ENCODE peak calls at places on chromosomes 2 and 18, in eight cellular contexts. One of them, this sample, is unnamed.

GRCh38 chr18:11887305-11888262 is 20.5 kb downstream of the MPPE1 start:
- DNase-seq in adrenal gland: no peak
- DNase-seq in H1: no peak
- DNase-seq in upper lobe of left lung: peak
- DNase-seq in right lobe of liver: no peak
- DNase-seq in sigmoid colon: no peak
- DNase-seq in gastrocnemius medialis: no peak
- DNase-seq in body of pancreas: no peak
- DNase-seq in this sample: no peak

GRCh38 chr2:233349005-233349998 is 5.0 kb upstream of the DGKD start:
- DNase-seq in adrenal gland: peak
- DNase-seq in H1: no peak
- DNase-seq in upper lobe of left lung: peak
- DNase-seq in right lobe of liver: peak
- DNase-seq in sigmoid colon: no peak
- DNase-seq in gastrocnemius medialis: peak
- DNase-seq in body of pancreas: peak
- DNase-seq in this sample: peak

GRCh38 chr2:133718688-133719201 is 150.5 kb upstream of the NCKAP5 start:
- DNase-seq in adrenal gland: no peak
- DNase-seq in H1: no peak
- DNase-seq in upper lobe of left lung: no peak
- DNase-seq in right lobe of liver: peak
- DNase-seq in sigmoid colon: no peak
- DNase-seq in gastrocnemius medialis: no peak
- DNase-seq in body of pancreas: no peak
- DNase-seq in this sample: peak

GRCh38 chr2:6930913-6931312 is 13.7 kb downstream of the RNF144A start:
- DNase-seq in adrenal gland: no peak
- DNase-seq in H1: no peak
- DNase-seq in upper lobe of left lung: no peak
- DNase-seq in right lobe of liver: no peak
- DNase-seq in sigmoid colon: no peak
- DNase-seq in gastrocnemius medialis: no peak
- DNase-seq in body of pancreas: no peak
- DNase-seq in this sample: no peak

GRCh38 chr18:21314721-21315120 is 72.7 kb downstream of the GREB1L start:
- DNase-seq in adrenal gland: no peak
- DNase-seq in H1: no peak
- DNase-seq in upper lobe of left lung: no peak
- DNase-seq in right lobe of liver: no peak
- DNase-seq in sigmoid colon: no peak
- DNase-seq in gastrocnemius medialis: no peak
- DNase-seq in body of pancreas: no peak
- DNase-seq in this sample: no peak

GRCh38 chr2:174325932-174326879 is 8.5 kb upstream of the SP9 start:
- DNase-seq in adrenal gland: no peak
- DNase-seq in H1: no peak
- DNase-seq in upper lobe of left lung: no peak
- DNase-seq in right lobe of liver: no peak
- DNase-seq in sigmoid colon: no peak
- DNase-seq in gastrocnemius medialis: no peak
- DNase-seq in body of pancreas: no peak
- DNase-seq in this sample: peak

GRCh38 chr2:18132697-18133096 is 254.2 kb downstream of the KCNS3 start:
- DNase-seq in adrenal gland: no peak
- DNase-seq in H1: no peak
- DNase-seq in upper lobe of left lung: no peak
- DNase-seq in right lobe of liver: no peak
- DNase-seq in sigmoid colon: no peak
- DNase-seq in gastrocnemius medialis: no peak
- DNase-seq in body of pancreas: no peak
- DNase-seq in this sample: no peak

GRCh38 chr18:68083131-68083530 is 566.6 kb upstream of the DSEL start:
- DNase-seq in adrenal gland: no peak
- DNase-seq in H1: no peak
- DNase-seq in upper lobe of left lung: no peak
- DNase-seq in right lobe of liver: no peak
- DNase-seq in sigmoid colon: no peak
- DNase-seq in gastrocnemius medialis: no peak
- DNase-seq in body of pancreas: no peak
- DNase-seq in this sample: no peak

GRCh38 chr2:102660070-102660469 is 40.7 kb downstream of the SLC9A2 start:
- DNase-seq in adrenal gland: no peak
- DNase-seq in H1: no peak
- DNase-seq in upper lobe of left lung: no peak
- DNase-seq in right lobe of liver: no peak
- DNase-seq in sigmoid colon: no peak
- DNase-seq in gastrocnemius medialis: no peak
- DNase-seq in body of pancreas: no peak
- DNase-seq in this sample: no peak

GRCh38 chr2:196245746-196246145 is 74.4 kb upstream of the STK17B start:
- DNase-seq in adrenal gland: no peak
- DNase-seq in H1: no peak
- DNase-seq in upper lobe of left lung: no peak
- DNase-seq in right lobe of liver: no peak
- DNase-seq in sigmoid colon: no peak
- DNase-seq in gastrocnemius medialis: no peak
- DNase-seq in body of pancreas: no peak
- DNase-seq in this sample: no peak

GRCh38 chr2:65749549-65749948 is 317.1 kb upstream of the SPRED2 start:
- DNase-seq in adrenal gland: no peak
- DNase-seq in H1: no peak
- DNase-seq in upper lobe of left lung: no peak
- DNase-seq in right lobe of liver: no peak
- DNase-seq in sigmoid colon: no peak
- DNase-seq in gastrocnemius medialis: no peak
- DNase-seq in body of pancreas: no peak
- DNase-seq in this sample: no peak

GRCh38 chr2:139480251-139480650 is 700.1 kb upstream of the NXPH2 start:
- DNase-seq in adrenal gland: no peak
- DNase-seq in H1: no peak
- DNase-seq in upper lobe of left lung: no peak
- DNase-seq in right lobe of liver: no peak
- DNase-seq in sigmoid colon: no peak
- DNase-seq in gastrocnemius medialis: no peak
- DNase-seq in body of pancreas: no peak
- DNase-seq in this sample: no peak

DNA sequence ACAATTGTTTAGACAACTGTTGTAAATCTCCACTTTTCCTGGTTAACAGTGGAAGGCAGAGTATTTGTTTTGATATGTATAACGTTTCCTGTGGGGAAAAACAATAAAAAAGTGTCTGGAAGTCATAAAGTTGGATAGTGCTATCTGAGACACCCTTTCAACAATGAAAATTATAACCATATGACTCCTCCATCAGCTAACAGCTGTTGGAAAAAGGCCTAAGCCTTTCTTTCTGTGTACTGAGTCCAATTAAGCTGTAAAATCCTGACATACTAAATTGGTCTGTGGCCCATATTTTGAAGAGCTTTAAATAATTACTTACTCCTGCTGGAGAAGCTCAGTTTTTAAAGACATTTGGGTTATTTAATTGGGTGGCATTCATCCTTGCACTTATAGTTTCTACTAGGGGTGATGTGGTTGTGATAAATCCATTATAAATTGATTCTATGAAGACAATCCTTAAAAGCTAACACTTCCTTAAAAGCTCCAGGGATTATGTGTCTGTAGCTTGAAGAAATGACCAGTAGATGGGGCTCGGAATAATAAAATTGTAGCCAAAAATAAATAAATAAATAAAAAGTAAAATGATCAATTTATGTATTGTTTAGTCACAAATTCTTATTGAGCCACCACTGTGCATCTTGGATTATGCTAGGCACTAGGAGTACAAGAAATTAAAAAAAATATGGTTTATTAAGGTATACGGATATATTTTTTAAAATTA is 698.2 kb upstream of the NXPH2 start:
- DNase-seq in adrenal gland: no peak
- DNase-seq in H1: no peak
- DNase-seq in upper lobe of left lung: no peak
- DNase-seq in right lobe of liver: no peak
- DNase-seq in sigmoid colon: no peak
- DNase-seq in gastrocnemius medialis: no peak
- DNase-seq in body of pancreas: no peak
- DNase-seq in this sample: no peak
- TF ChIP-seq CTCF in adrenal gland: no peak
- TF ChIP-seq CTCF in H1: no peak
- TF ChIP-seq CTCF in upper lobe of left lung: no peak
- TF ChIP-seq CTCF in right lobe of liver: no peak
- TF ChIP-seq CTCF in sigmoid colon: no peak
- TF ChIP-seq CTCF in gastrocnemius medialis: no peak
- TF ChIP-seq CTCF in body of pancreas: no peak
- TF ChIP-seq CTCF in this sample: no peak

GRCh38 chr2:74502720-74503505 is 3.5 kb upstream of the LBX2 start:
- DNase-seq in adrenal gland: peak
- DNase-seq in H1: no peak
- DNase-seq in upper lobe of left lung: peak
- DNase-seq in right lobe of liver: peak
- DNase-seq in sigmoid colon: peak
- DNase-seq in gastrocnemius medialis: peak
- DNase-seq in body of pancreas: peak
- DNase-seq in this sample: peak

GRCh38 chr2:74499940-74500577 is 656 bp upstream of the LBX2 start:
- DNase-seq in adrenal gland: no peak
- DNase-seq in H1: no peak
- DNase-seq in upper lobe of left lung: no peak
- DNase-seq in right lobe of liver: no peak
- DNase-seq in sigmoid colon: no peak
- DNase-seq in gastrocnemius medialis: no peak
- DNase-seq in body of pancreas: no peak
- DNase-seq in this sample: no peak

GRCh38 chr2:74502147-74502719 is 2.8 kb upstream of the LBX2 start:
- DNase-seq in adrenal gland: no peak
- DNase-seq in H1: no peak
- DNase-seq in upper lobe of left lung: no peak
- DNase-seq in right lobe of liver: peak
- DNase-seq in sigmoid colon: no peak
- DNase-seq in gastrocnemius medialis: no peak
- DNase-seq in body of pancreas: peak
- DNase-seq in this sample: no peak

GRCh38 chr2:74500578-74500946 is 1.2 kb upstream of the LBX2 start:
- DNase-seq in adrenal gland: no peak
- DNase-seq in H1: no peak
- DNase-seq in upper lobe of left lung: no peak
- DNase-seq in right lobe of liver: no peak
- DNase-seq in sigmoid colon: no peak
- DNase-seq in gastrocnemius medialis: no peak
- DNase-seq in body of pancreas: no peak
- DNase-seq in this sample: no peak

DNA sequence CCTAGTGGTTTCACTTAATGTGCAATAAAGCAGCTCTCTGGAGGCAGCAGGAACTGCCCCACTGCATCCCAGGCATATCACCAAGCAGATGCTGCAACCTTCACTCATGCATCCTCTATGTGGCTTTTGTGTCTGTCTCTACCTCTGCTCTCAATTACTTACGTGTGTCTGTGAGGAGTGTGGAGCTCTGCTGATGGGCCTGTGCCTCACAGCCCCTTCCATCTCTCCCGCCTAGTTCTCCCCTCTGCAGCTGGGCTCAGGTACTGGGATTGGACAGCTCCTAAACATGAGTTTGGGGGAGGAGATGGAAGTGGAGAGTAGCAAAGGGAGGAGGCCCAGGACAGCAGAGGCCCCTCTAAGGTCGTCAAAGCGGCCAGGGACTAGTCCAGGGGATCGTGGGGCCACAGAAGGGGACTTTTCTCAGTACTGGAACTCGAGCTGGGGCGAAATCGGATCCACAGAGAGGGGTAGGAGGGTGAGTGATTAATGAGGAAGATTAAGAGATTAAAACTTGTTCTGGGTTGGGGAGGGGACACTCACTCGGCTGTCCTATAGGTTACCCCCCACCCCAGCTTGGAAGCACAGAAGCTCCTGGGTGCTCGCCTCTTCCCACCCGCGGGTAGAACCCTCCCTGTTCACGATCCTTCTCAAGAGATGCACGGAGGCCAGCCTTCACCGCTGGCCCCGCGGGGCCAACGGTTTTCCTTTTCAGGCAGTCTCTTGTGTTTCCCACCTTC is 2.1 kb upstream of the LBX2 start:
- DNase-seq in adrenal gland: no peak
- DNase-seq in H1: no peak
- DNase-seq in upper lobe of left lung: no peak
- DNase-seq in right lobe of liver: no peak
- DNase-seq in sigmoid colon: no peak
- DNase-seq in gastrocnemius medialis: no peak
- DNase-seq in body of pancreas: no peak
- DNase-seq in this sample: no peak
- H3K4me3 ChIP-seq in adrenal gland: no peak
- H3K4me3 ChIP-seq in H1: peak
- H3K4me3 ChIP-seq in upper lobe of left lung: no peak
- H3K4me3 ChIP-seq in right lobe of liver: peak
- H3K4me3 ChIP-seq in sigmoid colon: no peak
- H3K4me3 ChIP-seq in gastrocnemius medialis: no peak
- H3K4me3 ChIP-seq in body of pancreas: no peak
- H3K4me3 ChIP-seq in this sample: no peak

GRCh38 chr18:2905802-2906521 is 59.2 kb downstream of the EMILIN2 start:
- DNase-seq in adrenal gland: peak
- DNase-seq in H1: no peak
- DNase-seq in upper lobe of left lung: peak
- DNase-seq in right lobe of liver: peak
- DNase-seq in sigmoid colon: peak
- DNase-seq in gastrocnemius medialis: peak
- DNase-seq in body of pancreas: peak
- DNase-seq in this sample: peak
- TF ChIP-seq POLR2A in adrenal gland: no peak
- TF ChIP-seq POLR2A in H1: no peak
- TF ChIP-seq POLR2A in upper lobe of left lung: peak
- TF ChIP-seq POLR2A in right lobe of liver: peak
- TF ChIP-seq POLR2A in sigmoid colon: no peak
- TF ChIP-seq POLR2A in gastrocnemius medialis: peak
- TF ChIP-seq POLR2A in body of pancreas: peak
- TF ChIP-seq POLR2A in this sample: no peak

GRCh38 chr2:67008114-67008513 is 389.0 kb upstream of the ETAA1 start:
- DNase-seq in adrenal gland: no peak
- DNase-seq in H1: no peak
- DNase-seq in upper lobe of left lung: no peak
- DNase-seq in right lobe of liver: no peak
- DNase-seq in sigmoid colon: no peak
- DNase-seq in gastrocnemius medialis: no peak
- DNase-seq in body of pancreas: no peak
- DNase-seq in this sample: no peak

GRCh38 chr2:67006373-67006960 is 390.7 kb upstream of the ETAA1 start:
- DNase-seq in adrenal gland: no peak
- DNase-seq in H1: no peak
- DNase-seq in upper lobe of left lung: no peak
- DNase-seq in right lobe of liver: no peak
- DNase-seq in sigmoid colon: no peak
- DNase-seq in gastrocnemius medialis: no peak
- DNase-seq in body of pancreas: no peak
- DNase-seq in this sample: no peak

GRCh38 chr2:67002618-67003371 is 394.3 kb upstream of the ETAA1 start:
- DNase-seq in adrenal gland: no peak
- DNase-seq in H1: no peak
- DNase-seq in upper lobe of left lung: no peak
- DNase-seq in right lobe of liver: no peak
- DNase-seq in sigmoid colon: no peak
- DNase-seq in gastrocnemius medialis: no peak
- DNase-seq in body of pancreas: no peak
- DNase-seq in this sample: no peak
- TF ChIP-seq CTCF in adrenal gland: no peak
- TF ChIP-seq CTCF in H1: peak
- TF ChIP-seq CTCF in upper lobe of left lung: no peak
- TF ChIP-seq CTCF in right lobe of liver: no peak
- TF ChIP-seq CTCF in sigmoid colon: no peak
- TF ChIP-seq CTCF in gastrocnemius medialis: no peak
- TF ChIP-seq CTCF in body of pancreas: peak
- TF ChIP-seq CTCF in this sample: no peak